ENCODE peak calls at places on chromosomes 2 and 18, in four cellular contexts. J is psoas muscle, V is GM12865, H is heart right ventricle. N is an unnamed sample.

GRCh38 chr2:159029936-159030335 is 61.5 kb downstream of the TANC1 start:
- DNase-seq in V (no peak), H (no peak), J (no peak), N (no peak)

GRCh38 chr18:3794537-3795348 is 344.8 kb downstream of the TGIF1 start:
- DNase-seq in J (no peak), H (no peak), V (peak), N (peak)

GRCh38 chr2:59196511-59196910 is 955.4 kb upstream of the FANCL start:
- DNase-seq in J (no peak), V (no peak), H (no peak), N (no peak)

GRCh38 chr2:162324953-162325352 is 6.5 kb upstream of the IFIH1 start:
- DNase-seq in V (no peak), J (no peak), H (no peak), N (no peak)

GRCh38 chr2:227204452-227204851 is 40.0 kb downstream of the COL4A3 start:
- DNase-seq in H (no peak), V (no peak), J (no peak), N (no peak)

GRCh38 chr18:8871484-8871883 is 166.1 kb downstream of the MTCL1 start:
- DNase-seq in J (no peak), V (no peak), H (no peak), N (no peak)

GRCh38 chr18:70172225-70172624 is 33.3 kb downstream of the RTTN start:
- DNase-seq in J (no peak), V (peak), H (no peak), N (peak)

GRCh38 chr2:215793747-215794595 is 219.4 kb downstream of the MREG start:
- DNase-seq in J (no peak), H (no peak), V (peak), N (peak)

GRCh38 chr2:241981076-241981700 is 111.7 kb downstream of the RTP5 start:
- DNase-seq in J (no peak), V (no peak), H (no peak), N (no peak)

GRCh38 chr2:213861638-213862037 is 549.2 kb upstream of the VWC2L start:
- DNase-seq in J (no peak), V (no peak), H (no peak), N (no peak)

GRCh38 chr18:11163668-11164067 is 14.3 kb upstream of the PIEZO2 start:
- DNase-seq in H (peak), V (peak), J (no peak), N (no peak)

GRCh38 chr2:62038980-62039771 is 133.7 kb downstream of the COMMD1 start:
- DNase-seq in H (no peak), J (no peak), V (peak), N (peak)

GRCh38 chr2:65256088-65256487 is 28.5 kb downstream of the ACTR2 start:
- DNase-seq in J (no peak), V (no peak), H (no peak), N (no peak)
- TF ChIP-seq CTCF in J (no peak), V (no peak), H (peak), N (no peak)

GRCh38 chr2:157866666-157867642 is 9.2 kb downstream of the ACVR1 start:
- DNase-seq in H (no peak), J (no peak), V (no peak), N (no peak)
- H3K4me3 ChIP-seq in H (no peak), J (no peak), V (no peak), N (no peak)

GRCh38 chr2:219455635-219456034 is 21.0 kb downstream of the SPEG start:
- DNase-seq in H (no peak), J (no peak), V (no peak), N (no peak)

GRCh38 chr2:219458996-219459395 is 24.4 kb downstream of the SPEG start:
- DNase-seq in J (no peak), V (no peak), H (no peak), N (no peak)

GRCh38 chr2:219460424-219460926 is 25.8 kb downstream of the SPEG start:
- DNase-seq in J (peak), H (peak), V (no peak), N (no peak)

GRCh38 chr2:219459460-219460311 is 25.0 kb downstream of the SPEG start:
- DNase-seq in H (peak), J (peak), V (peak), N (no peak)

GRCh38 chr2:219457784-219458369 is 23.2 kb downstream of the SPEG start:
- DNase-seq in J (no peak), V (peak), H (no peak), N (no peak)
- TF ChIP-seq CTCF in J (no peak), V (peak), H (no peak), N (no peak)

DNA sequence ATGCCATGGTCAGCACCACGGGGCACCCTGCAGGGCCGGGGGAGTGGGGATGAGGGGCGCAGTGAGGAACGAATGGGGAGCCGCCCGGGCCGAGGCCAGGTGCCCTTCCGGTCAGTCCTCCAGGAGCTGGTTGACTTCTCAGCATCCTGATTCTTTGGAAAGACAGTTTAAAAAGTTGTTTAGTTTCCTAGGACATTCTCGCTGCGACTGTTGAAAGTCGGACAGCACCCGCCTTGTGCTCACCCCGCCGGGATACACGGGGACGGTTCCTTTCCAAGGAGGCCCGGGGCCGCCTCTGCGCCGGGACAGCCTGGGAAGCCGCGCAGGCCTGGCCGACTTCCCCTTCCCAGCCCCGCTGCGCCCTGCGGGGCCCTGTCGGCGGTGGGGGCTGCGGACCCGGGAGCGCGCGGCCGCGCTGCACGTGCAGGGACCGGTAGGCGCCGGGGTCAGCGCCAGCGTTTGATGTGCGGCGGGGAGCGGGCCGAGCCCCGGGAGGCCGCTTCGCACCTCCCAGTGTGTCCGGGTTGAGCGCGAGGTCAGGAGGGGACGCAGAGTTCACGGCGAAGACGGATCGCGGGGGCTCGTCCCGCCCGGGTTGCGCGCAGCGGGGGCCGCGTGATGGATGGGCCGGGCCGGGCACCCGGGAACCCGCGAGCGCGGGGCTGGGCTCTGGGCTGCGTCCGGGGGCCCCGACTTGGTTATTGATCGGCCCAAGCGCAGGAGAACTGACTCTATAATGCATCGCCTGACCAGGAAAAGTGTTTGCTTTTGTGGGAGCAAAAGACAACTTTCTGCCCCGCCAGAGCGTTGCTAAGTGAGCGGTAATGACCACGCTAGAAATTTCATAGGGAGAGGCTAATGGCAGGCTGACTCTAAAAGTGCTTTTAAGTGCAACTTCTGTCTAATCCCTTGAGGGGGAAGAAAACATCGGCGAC is 28.0 kb upstream of the SMIM21 start:
- DNase-seq in V (no peak), J (peak), H (peak), N (no peak)
- H3K4me3 ChIP-seq in V (no peak), J (peak), H (peak), N (peak)

DNA sequence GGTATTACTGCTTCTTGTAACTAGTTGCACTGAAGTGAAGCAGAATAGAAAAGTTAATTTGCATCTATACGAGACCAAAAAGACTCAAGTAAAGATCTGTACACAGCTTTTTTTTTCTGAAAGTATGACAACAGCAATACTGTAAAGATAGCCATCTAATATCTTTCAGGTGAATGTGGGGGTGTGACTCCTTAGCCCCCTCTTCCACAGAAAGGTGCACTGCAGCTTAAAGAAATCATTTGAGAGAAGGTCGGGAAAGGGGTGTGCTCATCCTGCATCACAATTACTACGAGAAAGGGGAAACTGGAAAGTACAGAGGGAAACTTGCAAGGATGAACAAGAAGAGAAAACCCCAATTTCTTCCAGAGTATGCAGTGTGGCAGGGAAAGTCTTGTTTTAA is 255.6 kb downstream of the CCDC178 start:
- DNase-seq in V (no peak), H (no peak), J (no peak), N (no peak)
- TF ChIP-seq CTCF in V (no peak), H (no peak), J (no peak), N (no peak)

DNA sequence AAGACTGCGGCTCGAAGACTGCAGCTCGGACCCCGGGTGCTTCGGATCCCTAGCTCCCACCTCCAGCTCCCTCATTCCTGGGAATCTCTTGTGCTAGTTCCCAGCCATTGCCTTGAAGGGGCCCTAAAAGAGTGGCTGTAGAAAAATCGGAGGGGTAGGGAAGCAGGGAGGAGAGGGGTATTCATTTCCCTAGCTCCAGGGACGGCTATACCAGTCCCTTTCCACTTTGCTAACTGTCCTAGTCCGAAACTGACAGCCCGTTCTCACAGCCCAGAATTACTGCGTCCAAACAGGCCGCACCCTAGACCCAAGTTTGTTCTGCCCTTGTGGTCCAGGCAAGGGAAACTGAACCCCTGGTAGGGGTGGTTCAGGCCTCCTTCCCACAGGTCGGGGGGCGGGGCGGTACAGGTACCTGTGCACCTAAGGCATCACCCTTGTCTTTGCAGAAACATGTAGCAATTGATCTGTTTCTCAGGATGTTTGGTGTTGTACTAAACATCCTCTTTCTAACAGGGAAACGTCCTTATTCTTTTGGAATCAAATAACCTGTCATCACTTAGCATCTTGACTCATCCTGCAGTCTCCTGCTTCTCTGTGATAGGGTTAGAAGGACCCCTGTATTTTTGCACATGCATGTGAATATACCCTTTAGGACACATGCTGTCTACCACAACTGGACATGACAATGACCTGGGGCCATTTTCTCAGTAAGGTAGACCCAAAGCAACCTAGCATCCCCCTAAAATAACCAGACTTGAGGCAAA is 4.0 kb downstream of the EMX1 start:
- DNase-seq in H (no peak), J (no peak), V (no peak), N (no peak)
- H3K4me3 ChIP-seq in H (no peak), J (no peak), V (no peak), N (no peak)

DNA sequence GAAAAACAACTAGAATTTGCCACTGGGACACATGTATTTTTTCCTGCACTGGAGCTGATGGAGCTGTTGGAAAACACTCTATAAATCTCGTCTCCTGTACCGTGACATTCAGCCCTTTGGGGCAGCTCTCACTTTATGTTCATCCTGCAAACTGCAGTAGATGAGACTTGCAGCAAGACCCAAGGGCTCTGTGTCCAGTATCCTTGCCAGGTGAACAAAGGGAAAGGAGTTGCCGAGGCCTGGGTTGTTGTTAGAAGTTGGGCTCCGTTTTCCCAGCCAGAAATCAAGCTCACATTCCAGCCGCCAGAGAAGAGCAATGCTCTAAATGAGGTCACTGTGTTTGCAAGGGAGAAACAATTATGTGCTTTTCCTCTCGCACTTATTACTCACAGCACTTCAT is 285.1 kb downstream of the SLC4A3 start:
- DNase-seq in J (no peak), V (no peak), H (no peak), N (peak)
- TF ChIP-seq CTCF in J (no peak), V (no peak), H (peak), N (peak)

GRCh38 chr2:208407667-208408066 is 1.1 kb downstream of the PTH2R start:
- DNase-seq in H (no peak), V (peak), J (no peak), N (no peak)
- H3K4me3 ChIP-seq in H (no peak), V (no peak), J (no peak), N (no peak)

DNA sequence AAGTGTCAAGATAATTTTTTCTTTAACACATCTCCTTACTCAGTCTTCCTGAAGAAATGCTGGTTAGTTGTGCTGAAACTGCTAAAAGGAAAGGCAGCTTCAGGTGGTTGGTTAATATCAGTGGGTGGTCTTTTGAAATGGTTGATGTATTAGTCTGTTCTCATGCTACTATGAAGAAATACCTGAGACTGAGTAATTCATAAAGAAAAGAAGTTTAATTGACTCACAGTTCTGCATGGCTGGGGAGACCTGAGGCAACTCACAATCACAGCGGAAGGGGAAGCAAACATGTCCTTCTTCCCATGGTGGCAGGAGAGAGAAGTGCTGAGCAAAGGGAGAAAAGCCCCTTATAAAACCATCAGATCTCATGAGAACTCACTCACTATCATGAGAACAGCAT is 125.9 kb upstream of the CYRIA start:
- DNase-seq in H (no peak), J (no peak), V (no peak), N (no peak)
- TF ChIP-seq CTCF in H (no peak), J (no peak), V (no peak), N (no peak)